ENCODE peak calls at places on chromosomes 5 and 9, in four cellular contexts. One of them, this sample, is unnamed.

GRCh38 chr9:115262952-115263351 is 145.0 kb upstream of the TNC start:
- DNase-seq in memory B cell: no peak
- DNase-seq in HuH-7: no peak
- DNase-seq in germinal center: no peak
- DNase-seq in this sample: no peak

GRCh38 chr9:95508968-95509850 is 7.6 kb downstream of the PTCH1 start:
- DNase-seq in germinal center: peak
- DNase-seq in HuH-7: peak
- DNase-seq in memory B cell: no peak
- DNase-seq in this sample: peak

GRCh38 chr5:59328801-59329296 is 564.7 kb downstream of the PDE4D start:
- DNase-seq in germinal center: no peak
- DNase-seq in memory B cell: no peak
- DNase-seq in HuH-7: peak
- DNase-seq in this sample: no peak

GRCh38 chr5:108798866-108799265 is 51.2 kb downstream of the FER start:
- DNase-seq in HuH-7: no peak
- DNase-seq in memory B cell: no peak
- DNase-seq in germinal center: no peak
- DNase-seq in this sample: no peak

GRCh38 chr9:85536076-85536475 is 205.7 kb downstream of the AGTPBP1 start:
- DNase-seq in memory B cell: no peak
- DNase-seq in HuH-7: no peak
- DNase-seq in germinal center: no peak
- DNase-seq in this sample: no peak

GRCh38 chr9:69895659-69896058 is 75.0 kb downstream of the CFAP95 start:
- DNase-seq in germinal center: no peak
- DNase-seq in HuH-7: no peak
- DNase-seq in memory B cell: no peak
- DNase-seq in this sample: no peak

GRCh38 chr5:61311836-61312808 is 19.9 kb upstream of the ZSWIM6 start:
- DNase-seq in memory B cell: no peak
- DNase-seq in germinal center: no peak
- DNase-seq in HuH-7: no peak
- DNase-seq in this sample: no peak

GRCh38 chr5:158456756-158457155 is 597.8 kb upstream of the CLINT1 start:
- DNase-seq in HuH-7: no peak
- DNase-seq in memory B cell: no peak
- DNase-seq in germinal center: no peak
- DNase-seq in this sample: peak

GRCh38 chr9:119639287-119639955 is 270.2 kb upstream of the BRINP1 start:
- DNase-seq in germinal center: no peak
- DNase-seq in memory B cell: no peak
- DNase-seq in HuH-7: no peak
- DNase-seq in this sample: no peak

GRCh38 chr5:56950626-56951130 is 1.2 kb downstream of the MIER3 start:
- DNase-seq in memory B cell: peak
- DNase-seq in HuH-7: peak
- DNase-seq in germinal center: peak
- DNase-seq in this sample: peak

GRCh38 chr5:178425621-178426068 is 164.5 kb downstream of the COL23A1 start:
- DNase-seq in HuH-7: no peak
- DNase-seq in germinal center: no peak
- DNase-seq in memory B cell: no peak
- DNase-seq in this sample: no peak

GRCh38 chr5:21225223-21226064 is 1237.4 kb upstream of the CDH18 start:
- DNase-seq in memory B cell: no peak
- DNase-seq in germinal center: no peak
- DNase-seq in HuH-7: no peak
- DNase-seq in this sample: no peak

GRCh38 chr5:14097998-14098471 is 45.1 kb upstream of the TRIO start:
- DNase-seq in memory B cell: no peak
- DNase-seq in germinal center: no peak
- DNase-seq in HuH-7: no peak
- DNase-seq in this sample: no peak

GRCh38 chr5:90767710-90768109 is 209.1 kb downstream of the ADGRV1 start:
- DNase-seq in memory B cell: no peak
- DNase-seq in germinal center: no peak
- DNase-seq in HuH-7: no peak
- DNase-seq in this sample: no peak

GRCh38 chr9:134061688-134062371 is 6.0 kb downstream of the BRD3 start:
- DNase-seq in germinal center: no peak
- DNase-seq in memory B cell: no peak
- DNase-seq in HuH-7: no peak
- DNase-seq in this sample: no peak

GRCh38 chr5:55694152-55694830 is 17.8 kb downstream of the SLC38A9 start:
- DNase-seq in HuH-7: no peak
- DNase-seq in germinal center: no peak
- DNase-seq in memory B cell: no peak
- DNase-seq in this sample: no peak

GRCh38 chr5:166952055-166952454 is 1339.4 kb upstream of the WWC1 start:
- DNase-seq in memory B cell: no peak
- DNase-seq in germinal center: no peak
- DNase-seq in HuH-7: no peak
- DNase-seq in this sample: no peak

GRCh38 chr5:172235827-172236749 is 42.1 kb downstream of the EFCAB9 start:
- DNase-seq in HuH-7: peak
- DNase-seq in germinal center: no peak
- DNase-seq in memory B cell: no peak
- DNase-seq in this sample: no peak

GRCh38 chr5:150144211-150144801 is 11.3 kb downstream of the PDGFRB start:
- DNase-seq in germinal center: no peak
- DNase-seq in HuH-7: no peak
- DNase-seq in memory B cell: no peak
- DNase-seq in this sample: no peak

GRCh38 chr5:89556215-89557009 is 673.4 kb upstream of the MEF2C start:
- DNase-seq in germinal center: no peak
- DNase-seq in memory B cell: no peak
- DNase-seq in HuH-7: no peak
- DNase-seq in this sample: no peak

GRCh38 chr9:134169166-134169565 is 4.8 kb upstream of the RNU6ATAC start:
- DNase-seq in memory B cell: no peak
- DNase-seq in germinal center: no peak
- DNase-seq in HuH-7: no peak
- DNase-seq in this sample: no peak

GRCh38 chr5:179269781-179270543 is 75.3 kb downstream of the ADAMTS2 start:
- DNase-seq in HuH-7: no peak
- DNase-seq in memory B cell: no peak
- DNase-seq in germinal center: no peak
- DNase-seq in this sample: no peak

GRCh38 chr9:137320555-137321384 is 18.7 kb upstream of the NRARP start:
- DNase-seq in memory B cell: no peak
- DNase-seq in germinal center: peak
- DNase-seq in HuH-7: peak
- DNase-seq in this sample: peak